ENCODE peak calls at places on chromosomes 5 and 9, in ten cellular contexts. E is immature natural killer cell; T is activated T-cell treated with anti-CD3 and anti-CD28 coated beads, Interleukin-2, amount 50 U/mL, for 72 hours; Q is ELR; R is GM23248; C is caudate nucleus; K is HuH-7; Y is HT1080; M is RCC 7860; P is upper lobe of left lung. S is an unnamed sample.

GRCh38 chr5:93606384-93606752 is 23.3 kb downstream of the NR2F1 start:
- DNase-seq in M (no peak), K (no peak), Y (no peak), C (no peak), R (no peak), T (no peak), E (no peak), P (no peak), Q (no peak), S (no peak)

GRCh38 chr9:121770415-121771273 is 119.2 kb downstream of the DAB2IP start:
- DNase-seq in Q (peak), T (no peak), C (no peak), P (no peak), M (no peak), Y (peak), K (no peak), E (no peak), R (peak), S (no peak)

GRCh38 chr5:169803077-169803981 is 166.3 kb downstream of the DOCK2 start:
- DNase-seq in C (no peak), T (no peak), P (no peak), M (peak), Y (peak), R (peak), Q (peak), E (no peak), K (no peak), S (peak)

GRCh38 chr5:124057161-124057814 is 545.3 kb downstream of the CSNK1G3 start:
- DNase-seq in E (no peak), T (no peak), R (no peak), C (no peak), P (no peak), M (no peak), Q (no peak), K (no peak), Y (no peak), S (peak)

GRCh38 chr5:127962491-127962890 is 121.1 kb upstream of the SLC12A2 start:
- DNase-seq in M (no peak), Q (no peak), K (no peak), R (no peak), C (no peak), Y (no peak), P (no peak), T (no peak), E (no peak), S (no peak)

GRCh38 chr5:126003309-126003708 is 419.9 kb upstream of the GRAMD2B start:
- DNase-seq in Y (no peak), R (peak), T (no peak), E (no peak), M (no peak), Q (no peak), P (no peak), K (no peak), C (no peak), S (no peak)

GRCh38 chr9:98899399-98900056 is 44.2 kb upstream of the COL15A1 start:
- DNase-seq in C (no peak), E (no peak), R (peak), P (no peak), Q (peak), M (no peak), Y (peak), K (no peak), T (no peak), S (peak)

GRCh38 chr5:86613459-86613858 is 4.3 kb upstream of the COX7C start:
- DNase-seq in M (no peak), R (peak), E (no peak), K (no peak), C (no peak), P (no peak), Y (no peak), Q (peak), T (no peak), S (no peak)

GRCh38 chr5:88142801-88143692 is 125.6 kb downstream of the TMEM161B start:
- DNase-seq in Y (no peak), R (peak), C (no peak), Q (peak), T (no peak), P (no peak), E (peak), M (no peak), K (no peak), S (no peak)

GRCh38 chr9:91727316-91727861 is 222.6 kb downstream of the ROR2 start:
- DNase-seq in E (peak), C (no peak), R (peak), M (peak), Q (peak), P (no peak), Y (peak), K (peak), T (peak), S (no peak)

GRCh38 chr5:150568663-150569062 is 60.7 kb downstream of the NDST1 start:
- DNase-seq in R (no peak), P (no peak), E (no peak), Q (no peak), K (no peak), M (no peak), C (no peak), Y (no peak), T (no peak), S (no peak)

GRCh38 chr9:135070198-135070951 is 17.1 kb upstream of the OLFM1 start:
- DNase-seq in Y (no peak), M (no peak), E (no peak), R (no peak), Q (no peak), P (no peak), K (no peak), C (peak), T (no peak), S (no peak)

GRCh38 chr9:79592736-79593493 is 21.1 kb downstream of the TLE4 start:
- DNase-seq in Y (no peak), P (no peak), E (peak), M (no peak), Q (no peak), K (no peak), R (peak), C (no peak), T (no peak), S (peak)

GRCh38 chr5:173291722-173292658 is 36.2 kb downstream of the STC2 start:
- DNase-seq in E (no peak), Q (no peak), R (peak), K (no peak), C (no peak), T (no peak), Y (no peak), M (no peak), P (no peak), S (no peak)

GRCh38 chr9:129887210-129888084 is 52.2 kb downstream of the USP20 start:
- DNase-seq in T (peak), E (peak), K (no peak), P (no peak), C (peak), M (peak), Y (peak), R (peak), Q (peak), S (peak)

GRCh38 chr9:131050831-131051230 is 41.9 kb downstream of the LAMC3 start:
- DNase-seq in E (no peak), P (no peak), R (no peak), C (no peak), Q (no peak), M (no peak), K (no peak), Y (no peak), T (no peak), S (no peak)

GRCh38 chr5:140321796-140322195 is 18.9 kb upstream of the PFDN1 start:
- DNase-seq in T (no peak), R (no peak), M (no peak), P (no peak), K (no peak), E (no peak), Y (no peak), C (no peak), Q (no peak), S (peak)

GRCh38 chr5:56306433-56307150 is 73.5 kb upstream of the ANKRD55 start:
- DNase-seq in Y (no peak), Q (no peak), R (no peak), T (no peak), K (no peak), M (no peak), P (no peak), E (no peak), C (no peak), S (no peak)

GRCh38 chr5:761854-762685 is 22.5 kb downstream of the ZDHHC11B start:
- DNase-seq in Q (no peak), K (no peak), R (no peak), P (peak), C (peak), T (no peak), E (no peak), M (no peak), Y (no peak), S (no peak)

GRCh38 chr9:107439991-107440456 is 49.5 kb downstream of the KLF4 start:
- DNase-seq in Q (no peak), M (no peak), E (no peak), C (no peak), T (no peak), K (no peak), R (no peak), P (no peak), Y (no peak), S (no peak)

GRCh38 chr5:31537856-31538255 is 5.8 kb downstream of the C5orf22 start:
- DNase-seq in Q (no peak), M (no peak), C (no peak), R (no peak), K (no peak), E (no peak), Y (no peak), P (no peak), T (no peak), S (no peak)

GRCh38 chr9:35395076-35395675 is 94.7 kb upstream of the RUSC2 start:
- DNase-seq in E (no peak), K (no peak), P (no peak), Y (no peak), M (no peak), R (no peak), T (no peak), Q (no peak), C (no peak), S (no peak)

GRCh38 chr5:35335752-35336151 is 105.5 kb upstream of the PRLR start:
- DNase-seq in P (no peak), Q (no peak), R (no peak), T (no peak), K (no peak), M (no peak), Y (no peak), E (no peak), C (no peak), S (no peak)

GRCh38 chr5:31854625-31855526 is 215.9 kb downstream of the PDZD2 start:
- DNase-seq in R (peak), C (peak), M (no peak), P (peak), Y (peak), E (no peak), Q (peak), T (peak), K (no peak), S (no peak)

GRCh38 chr5:66410056-66410455 is 186.1 kb upstream of the MAST4 start:
- DNase-seq in C (no peak), K (no peak), E (no peak), Q (no peak), P (no peak), T (no peak), R (no peak), M (no peak), Y (no peak), S (no peak)

GRCh38 chr5:34510002-34510401 is 146.1 kb upstream of the RAI14 start:
- DNase-seq in P (no peak), T (no peak), K (no peak), M (no peak), E (no peak), C (no peak), Q (no peak), Y (no peak), R (no peak), S (no peak)

GRCh38 chr5:151686673-151687378 is at the start of gene SPARC:
- DNase-seq in R (peak), K (no peak), T (peak), P (peak), M (peak), E (no peak), Q (peak), Y (peak), C (peak), S (no peak)

GRCh38 chr5:149203896-149204544 is 62.7 kb downstream of the ABLIM3 start:
- DNase-seq in K (no peak), E (no peak), M (peak), P (no peak), R (peak), Q (peak), C (no peak), Y (peak), T (no peak), S (no peak)

GRCh38 chr9:101601904-101602765 is 7.4 kb upstream of the PPP3R2 start:
- DNase-seq in E (no peak), M (peak), P (no peak), C (peak), T (no peak), R (peak), K (peak), Q (peak), Y (peak), S (peak)

GRCh38 chr5:78178356-78178755 is 116.1 kb downstream of the AP3B1 start:
- DNase-seq in Q (no peak), P (no peak), C (no peak), R (no peak), K (no peak), Y (no peak), M (no peak), T (no peak), E (no peak), S (no peak)

GRCh38 chr5:56088967-56089829 is 94.4 kb upstream of the IL6ST start:
- DNase-seq in T (peak), Y (peak), E (no peak), Q (peak), M (peak), P (no peak), R (peak), K (no peak), C (no peak), S (no peak)

GRCh38 chr5:122835681-122836080 is 9.7 kb upstream of the SNX24 start:
- DNase-seq in P (no peak), T (no peak), M (no peak), C (no peak), E (no peak), Q (peak), Y (no peak), R (peak), K (no peak), S (no peak)

GRCh38 chr5:175060264-175060663 is 335.9 kb downstream of the MSX2 start:
- DNase-seq in K (no peak), Y (no peak), T (no peak), M (no peak), E (no peak), P (no peak), Q (no peak), C (no peak), R (no peak), S (no peak)

GRCh38 chr9:5832093-5832542 is 799 bp downstream of the ERMP1 start:
- DNase-seq in P (no peak), Q (no peak), C (no peak), T (no peak), E (no peak), M (no peak), R (peak), Y (no peak), K (no peak), S (peak)

GRCh38 chr9:111691686-111692329 is 30.4 kb downstream of the GNG10 start:
- DNase-seq in T (no peak), Y (peak), E (no peak), K (peak), R (peak), Q (peak), M (peak), P (no peak), C (no peak), S (peak)

GRCh38 chr5:136729901-136730355 is 364.6 kb upstream of the TRPC7 start:
- DNase-seq in T (no peak), Q (peak), C (no peak), K (no peak), M (peak), Y (peak), P (no peak), E (no peak), R (peak), S (no peak)

GRCh38 chr5:163506726-163507125 is 1.3 kb downstream of the MAT2B start:
- DNase-seq in P (no peak), E (peak), T (peak), Q (peak), R (peak), K (no peak), Y (peak), M (peak), C (no peak), S (no peak)

GRCh38 chr5:10760033-10760975 is 730 bp downstream of the DAP start:
- DNase-seq in M (peak), C (no peak), P (no peak), R (peak), E (no peak), T (peak), K (no peak), Y (peak), Q (peak), S (peak)

GRCh38 chr9:91045036-91045435 is 243.4 kb downstream of the SYK start:
- DNase-seq in M (no peak), Q (no peak), C (no peak), E (no peak), Y (no peak), R (no peak), T (no peak), K (no peak), P (no peak), S (no peak)